ENCODE peak calls at places on chromosomes 7 and 10, in eight cellular contexts. E, A, L, F, G, R, S and X are unnamed samples.

GRCh38 chr10:67282871-67283270 is 357.0 kb downstream of the LRRTM3 start:
- DNase-seq in E (no peak), A (no peak), L (no peak), F (no peak), G (no peak), R (no peak), S (no peak), X (no peak)

GRCh38 chr7:150716368-150716767 is at the start of gene GIMAP1:
- DNase-seq in E (no peak), A (no peak), L (no peak), F (peak; percentile 85), G (no peak), R (no peak), S (peak; percentile 73), X (peak; percentile 56)

GRCh38 chr7:82325416-82325815 is 118.2 kb downstream of the CACNA2D1 start:
- DNase-seq in E (no peak), A (no peak), L (no peak), F (no peak), G (no peak), R (no peak), S (no peak), X (no peak)

GRCh38 chr10:128047337-128047736 is 78.9 kb downstream of the MKI67 start:
- DNase-seq in E (no peak), A (no peak), L (peak; percentile 57), F (peak; percentile 84), G (no peak), R (no peak), S (peak; percentile 77), X (peak; percentile 74)

GRCh38 chr7:115178831-115179230 is 256.9 kb downstream of the MDFIC start:
- DNase-seq in E (no peak), A (no peak), L (no peak), F (no peak), G (no peak), R (no peak), S (no peak), X (no peak)

GRCh38 chr10:122208616-122209430 is 62.3 kb upstream of the BTBD16 start:
- DNase-seq in E (no peak), A (no peak), L (no peak), F (no peak), G (no peak), R (no peak), S (no peak), X (no peak)

GRCh38 chr7:34219153-34219552 is 313.8 kb downstream of the BMPER start:
- DNase-seq in E (no peak), A (no peak), L (no peak), F (no peak), G (no peak), R (no peak), S (no peak), X (no peak)

GRCh38 chr10:69844698-69845097 is 43.0 kb downstream of the COL13A1 start:
- DNase-seq in E (no peak), A (no peak), L (no peak), F (no peak), G (no peak), R (no peak), S (no peak), X (no peak)

GRCh38 chr10:62540389-62540788 is 166.2 kb downstream of the ZNF365 start:
- DNase-seq in E (no peak), A (no peak), L (no peak), F (no peak), G (no peak), R (no peak), S (no peak), X (no peak)

GRCh38 chr10:80133221-80133620 is 691 bp downstream of the PLAC9 start:
- DNase-seq in E (peak; percentile 74), A (peak; percentile 76), L (no peak), F (no peak), G (no peak), R (no peak), S (peak; percentile 86), X (no peak)

GRCh38 chr10:82811621-82812020 is 936.6 kb downstream of the NRG3 start:
- DNase-seq in E (no peak), A (peak; percentile 32), L (peak; percentile 13), F (no peak), G (peak; percentile 11), R (no peak), S (no peak), X (no peak)

GRCh38 chr7:135976312-135977019 is 693 bp downstream of the MTPN start:
- DNase-seq in E (no peak), A (peak; percentile 46), L (no peak), F (peak; percentile 31), G (peak; percentile 67), R (peak; percentile 27), S (no peak), X (peak; percentile 31)

DNA sequence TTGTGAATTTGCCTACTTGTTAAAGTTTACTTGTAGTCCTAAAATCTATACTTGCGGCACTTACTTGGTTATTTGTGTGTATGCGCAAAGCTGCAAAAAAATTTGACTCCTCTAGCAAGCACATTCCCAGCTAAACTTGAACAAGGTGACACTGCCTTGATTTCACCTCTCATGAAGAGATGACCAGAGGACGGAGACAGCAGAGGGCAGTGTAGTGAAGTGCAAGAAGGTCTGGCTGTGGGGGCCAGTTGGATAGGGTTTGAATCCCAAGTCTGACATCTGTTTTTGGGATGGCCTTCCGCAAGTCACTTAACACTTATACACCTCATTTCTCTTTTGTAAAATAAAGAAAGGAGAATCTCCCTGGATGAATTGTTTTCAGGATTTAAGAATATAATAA is 15.7 kb downstream of the SLK start:
- DNase-seq in E (peak; percentile 25), A (peak; percentile 9), L (no peak), F (no peak), G (peak; percentile 32), R (no peak), S (no peak), X (no peak)
- H3K27ac ChIP-seq in E (no peak overlapping the region), A (no peak overlapping the region), L (no peak overlapping the region), F (peak overlapping the region; percentile 64), G (no peak overlapping the region), R (no peak overlapping the region), S (no peak overlapping the region), X (no peak overlapping the region)

GRCh38 chr10:110446954-110447608 is 50.6 kb upstream of the DUSP5 start:
- DNase-seq in E (peak; percentile 89), A (peak; percentile 92), L (no peak), F (no peak), G (no peak), R (no peak), S (no peak), X (no peak)

GRCh38 chr10:110447886-110448285 is 49.8 kb upstream of the DUSP5 start:
- DNase-seq in E (no peak), A (no peak), L (no peak), F (no peak), G (no peak), R (no peak), S (no peak), X (no peak)

GRCh38 chr10:110445871-110446270 is 51.8 kb upstream of the DUSP5 start:
- DNase-seq in E (no peak), A (no peak), L (no peak), F (no peak), G (no peak), R (no peak), S (no peak), X (no peak)

GRCh38 chr10:110444009-110444347 is 53.7 kb upstream of the DUSP5 start:
- DNase-seq in E (no peak), A (no peak), L (no peak), F (no peak), G (peak; percentile 39), R (no peak), S (no peak), X (no peak)

DNA sequence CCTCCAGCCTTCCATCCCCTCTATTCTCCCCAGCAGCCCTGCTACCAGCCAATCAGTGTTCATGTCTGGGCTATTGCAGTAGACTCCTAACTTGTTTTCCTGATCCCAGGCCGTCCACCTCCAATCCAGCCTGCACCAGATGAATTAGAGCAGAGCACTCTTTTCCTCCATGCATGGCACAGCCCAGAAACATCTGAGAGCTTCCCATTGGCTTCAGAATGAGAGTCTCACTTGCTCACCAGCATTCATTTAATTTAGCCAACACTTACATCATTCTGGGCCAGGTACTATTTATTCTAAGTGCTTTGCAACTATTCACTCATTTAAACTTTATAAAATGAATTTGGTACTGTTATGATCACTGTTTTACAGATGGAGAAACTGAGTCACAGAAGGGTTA is 51.4 kb upstream of the DUSP5 start:
- DNase-seq in E (no peak), A (no peak), L (no peak), F (no peak), G (no peak), R (no peak), S (no peak), X (no peak)
- H3K4me3 ChIP-seq in E (no peak overlapping the region), A (no peak overlapping the region), L (no peak overlapping the region), F (no peak overlapping the region), G (no peak overlapping the region), R (no peak overlapping the region), S (no peak overlapping the region), X (no peak overlapping the region)

GRCh38 chr7:97004237-97004930 is 969 bp upstream of the DLX6 start:
- DNase-seq in E (no peak), A (no peak), L (no peak), F (no peak), G (no peak), R (no peak), S (no peak), X (no peak)
- H3K27ac ChIP-seq in E (no peak overlapping the region), A (no peak overlapping the region), L (no peak overlapping the region), F (no peak overlapping the region), G (no peak overlapping the region), R (no peak overlapping the region), S (no peak overlapping the region), X (no peak overlapping the region)

DNA sequence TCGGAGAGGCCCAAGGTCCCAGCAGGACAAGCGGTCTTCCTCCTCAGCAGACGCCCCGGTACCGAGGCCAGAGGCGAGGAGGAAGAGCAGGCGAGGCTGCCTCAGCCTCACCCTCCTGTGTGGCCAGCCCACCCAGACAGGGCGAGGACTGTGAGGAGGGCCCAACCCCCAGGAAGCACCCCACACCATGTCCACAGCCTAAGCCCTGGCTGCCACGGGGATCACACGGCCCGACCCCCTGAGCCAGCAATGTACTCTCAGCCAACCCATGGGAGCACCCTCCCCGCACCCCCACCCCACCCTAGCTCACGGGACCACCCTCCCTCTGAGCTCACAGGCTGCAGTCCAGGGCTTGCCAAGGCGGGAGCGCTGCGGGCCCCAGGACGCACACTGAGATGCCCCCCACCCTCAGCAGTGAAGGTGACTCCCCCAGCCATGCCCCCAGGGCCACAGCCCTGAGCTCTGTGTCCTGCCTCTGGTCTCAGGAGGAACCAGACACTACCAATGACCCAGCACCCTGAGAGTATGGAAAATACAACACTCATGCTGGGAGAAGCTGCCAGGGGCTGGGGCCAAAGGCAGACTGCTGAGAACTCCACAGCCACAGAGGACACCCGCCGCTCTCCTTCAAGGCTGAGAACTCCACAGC is 93.6 kb downstream of the MAD1L1 start:
- DNase-seq in E (no peak), A (no peak), L (no peak), F (no peak), G (no peak), R (no peak), S (no peak), X (no peak)
- H3K4me3 ChIP-seq in E (no peak overlapping the region), A (no peak overlapping the region), L (no peak overlapping the region), F (no peak overlapping the region), G (no peak overlapping the region), R (no peak overlapping the region), S (no peak overlapping the region), X (no peak overlapping the region)

GRCh38 chr7:35646289-35647033 is 48.5 kb downstream of the HERPUD2 start:
- DNase-seq in E (peak; percentile 42), A (no peak), L (no peak), F (no peak), G (no peak), R (no peak), S (no peak), X (no peak)
- H3K27ac ChIP-seq in E (no peak overlapping the region), A (no peak overlapping the region), L (no peak overlapping the region), F (no peak overlapping the region), G (no peak overlapping the region), R (no peak overlapping the region), S (peak overlapping the region; percentile 49), X (no peak overlapping the region)